ENCODE peak calls at places on chromosomes 12 and 14, in four cellular contexts. H is SK-N-SH, O is tibial nerve, X is A549. S is an unnamed sample.
A peak's percentile ranks its signal among the peaks of the same experiment; 100 is the strongest.

GRCh38 chr12:110424237-110424636 is 20.7 kb upstream of the ANAPC7 start:
- DNase-seq in H (no peak), O (no peak), X (no peak), S (no peak)

GRCh38 chr14:56555921-56556570 is 23.6 kb upstream of the TMEM260 start:
- DNase-seq in H (peak; percentile 11), O (no peak), X (peak; percentile 28), S (no peak)

GRCh38 chr14:57189070-57189469 is 79.6 kb downstream of the EXOC5 start:
- DNase-seq in H (peak; percentile 48), O (no peak), X (peak; percentile 6), S (no peak)

GRCh38 chr12:60689137-60689536 is 1093.3 kb downstream of the SLC16A7 start:
- DNase-seq in H (no peak), O (no peak), X (no peak), S (no peak)

GRCh38 chr12:109844091-109844490 is 10.9 kb upstream of the TRPV4 start:
- DNase-seq in H (no peak), O (no peak), X (no peak), S (no peak)

GRCh38 chr14:74380172-74380571 is 31.9 kb downstream of the VRTN start:
- DNase-seq in H (no peak), O (no peak), X (no peak), S (no peak)

GRCh38 chr14:104712881-104713734 is 10.9 kb upstream of the ADSS1 start:
- DNase-seq in H (no peak), O (no peak), X (no peak), S (no peak)

GRCh38 chr12:117538032-117538690 is 176.7 kb upstream of the NOS1 start:
- DNase-seq in H (no peak), O (no peak), X (no peak), S (no peak)

GRCh38 chr12:65636436-65636835 is 187.8 kb upstream of the HMGA2 start:
- DNase-seq in H (no peak), O (no peak), X (no peak), S (no peak)

GRCh38 chr12:67056329-67056728 is 212.8 kb upstream of the CAND1 start:
- DNase-seq in H (no peak), O (no peak), X (no peak), S (no peak)

GRCh38 chr12:74449872-74450271 is 87.8 kb upstream of the ATXN7L3B start:
- DNase-seq in H (no peak), O (no peak), X (no peak), S (no peak)

GRCh38 chr12:89756638-89757321 is 48.1 kb upstream of the ATP2B1 start:
- DNase-seq in H (no peak), O (no peak), X (peak; percentile 76), S (no peak)

GRCh38 chr12:42326466-42327226 is 679 bp downstream of the PPHLN1 start:
- DNase-seq in H (peak; percentile 32), O (no peak), X (no peak), S (no peak)

GRCh38 chr12:91078501-91078900 is 20.7 kb upstream of the KERA start:
- DNase-seq in H (no peak), O (no peak), X (no peak), S (no peak)

GRCh38 chr12:104942075-104942474 is 16.0 kb downstream of the SLC41A2 start:
- DNase-seq in H (no peak), O (no peak), X (no peak), S (no peak)

GRCh38 chr14:51018521-51018920 is 74.2 kb upstream of the PYGL start:
- DNase-seq in H (no peak), O (no peak), X (no peak), S (no peak)

GRCh38 chr14:24398943-24399801 is at the start of gene NYNRIN:
- DNase-seq in H (peak; percentile 87), O (no peak), X (no peak), S (peak; percentile 82)

GRCh38 chr14:74649673-74650072 is 37.6 kb upstream of the LTBP2 start:
- DNase-seq in H (no peak), O (no peak), X (no peak), S (no peak)

GRCh38 chr12:128932521-128932920 is 79.2 kb downstream of the GLT1D1 start:
- DNase-seq in H (no peak), O (no peak), X (no peak), S (no peak)

GRCh38 chr12:74747305-74747704 is 209.7 kb downstream of the ATXN7L3B start:
- DNase-seq in H (no peak), O (no peak), X (no peak), S (no peak)

GRCh38 chr12:67018105-67018504 is 251.1 kb upstream of the CAND1 start:
- DNase-seq in H (no peak), O (no peak), X (no peak), S (no peak)

GRCh38 chr12:46214668-46215429 is 54.0 kb downstream of the SLC38A1 start:
- DNase-seq in H (no peak), O (no peak), X (no peak), S (no peak)

GRCh38 chr12:132100306-132101065 is 43.6 kb downstream of the DDX51 start:
- DNase-seq in H (no peak), O (no peak), X (no peak), S (peak; percentile 41)

DNA sequence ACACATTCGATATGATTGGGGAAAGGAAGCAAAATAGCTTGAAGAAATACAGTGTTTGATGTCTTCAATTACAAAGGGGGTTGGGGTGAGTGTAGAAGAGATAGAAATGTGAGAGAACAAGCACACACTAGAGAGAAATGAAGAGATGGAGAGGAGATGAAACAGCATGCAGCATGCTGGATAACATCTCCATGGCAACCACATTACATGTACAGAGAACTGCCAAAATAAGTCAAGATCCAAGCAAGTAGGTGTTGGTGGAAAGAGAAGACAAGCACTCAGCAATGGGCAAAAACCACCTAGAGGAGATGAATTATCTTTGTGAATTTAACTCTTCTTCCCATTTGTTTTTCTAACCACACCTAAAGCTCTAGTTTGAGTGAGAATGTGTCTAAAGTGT is 289.8 kb downstream of the GRIN2B start:
- DNase-seq in H (no peak), O (no peak), X (no peak), S (no peak)
- TF ChIP-seq EP300 in H (no peak), O (no peak), X (no peak), S (no peak)

GRCh38 chr14:77296906-77297305 is 23.8 kb downstream of the POMT2 start:
- DNase-seq in H (no peak), O (no peak), X (no peak), S (no peak)
- H3K27ac ChIP-seq in H (no peak overlapping the region), O (no peak overlapping the region), X (no peak overlapping the region), S (no peak overlapping the region)

GRCh38 chr12:12443482-12443881 is 86.6 kb downstream of the BORCS5 start:
- DNase-seq in H (no peak), O (no peak), X (no peak), S (peak; percentile 75)
- TF ChIP-seq EP300 in H (no peak), O (no peak), X (no peak), S (peak; percentile 22)

DNA sequence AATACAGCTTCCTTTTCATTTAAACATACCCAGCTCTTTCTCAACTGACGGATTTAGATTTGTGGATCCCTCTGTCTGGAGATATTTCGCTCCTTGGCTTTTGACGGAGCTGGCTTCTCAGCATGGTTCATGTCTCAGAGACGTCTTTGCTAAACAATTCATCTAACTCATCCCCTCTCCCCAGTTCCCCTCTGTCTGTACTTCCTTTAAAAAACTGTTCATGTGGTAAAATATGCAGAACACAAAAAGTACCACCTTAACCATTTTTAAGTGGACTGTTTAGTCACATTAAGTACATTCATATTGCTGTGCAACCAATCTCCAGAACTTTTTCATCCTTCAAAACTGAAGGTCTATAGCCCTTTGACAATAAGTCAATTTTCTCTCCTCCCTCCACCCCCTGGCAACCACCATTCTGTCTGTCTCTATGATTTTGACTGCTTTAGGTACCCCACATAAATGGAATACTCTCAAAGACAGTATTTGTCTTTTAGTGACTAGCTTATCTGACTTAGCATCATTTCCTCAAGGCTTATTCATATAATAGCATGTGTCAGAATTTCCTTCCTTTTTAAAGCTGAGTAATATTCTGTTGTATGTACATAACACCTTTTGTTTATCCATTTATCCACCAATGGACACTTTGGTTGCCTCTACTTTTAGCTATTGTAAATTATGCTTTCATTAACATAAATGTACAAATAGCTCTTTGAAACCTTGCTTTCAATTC is 399.7 kb upstream of the SOX5 start:
- DNase-seq in H (no peak), O (no peak), X (no peak), S (no peak)
- H3K27ac ChIP-seq in H (no peak overlapping the region), O (no peak overlapping the region), X (no peak overlapping the region), S (no peak overlapping the region)